ENCODE peak calls at places on chromosomes 16 and 17, in six cellular contexts. U is CD8-positive, alpha-beta memory T cell; N is gastrocnemius medialis; T is hepatic stellate cell; S is GM18507; I is pulmonary artery endothelial cell. V is an unnamed sample.

GRCh38 chr16:56384074-56384721 is 41.1 kb downstream of the AMFR start:
- DNase-seq in I (no peak), S (no peak), N (no peak), U (no peak), T (no peak), V (no peak)

GRCh38 chr16:89417352-89417751 is 73.0 kb downstream of the ANKRD11 start:
- DNase-seq in N (no peak), T (no peak), U (no peak), S (no peak), I (no peak), V (no peak)

GRCh38 chr16:2019500-2019899 is at the start of gene NPW:
- DNase-seq in U (no peak), I (no peak), S (no peak), N (no peak), T (no peak), V (no peak)

GRCh38 chr16:72313903-72314302 is 141.9 kb upstream of the PMFBP1 start:
- DNase-seq in U (no peak), T (no peak), I (no peak), S (no peak), N (no peak), V (no peak)

GRCh38 chr17:16129844-16130243 is 85.5 kb downstream of the NCOR1 start:
- DNase-seq in S (no peak), U (no peak), N (no peak), I (no peak), T (no peak), V (no peak)

GRCh38 chr16:2004795-2005517 is 4.7 kb downstream of the ZNF598 start:
- DNase-seq in N (no peak), U (no peak), S (no peak), I (no peak), T (no peak), V (no peak)

GRCh38 chr17:63290784-63291183 is 155.3 kb downstream of the CYB561 start:
- DNase-seq in S (no peak), I (no peak), T (no peak), U (no peak), N (no peak), V (no peak)

GRCh38 chr17:30368896-30369720 is 9.6 kb upstream of the CPD start:
- DNase-seq in I (no peak), T (no peak), S (no peak), U (no peak), N (no peak), V (no peak)

GRCh38 chr17:16283705-16284104 is 66.7 kb downstream of the PIGL start:
- DNase-seq in U (no peak), I (peak), T (no peak), S (no peak), N (no peak), V (no peak)

GRCh38 chr16:68416057-68417046 is 32.0 kb downstream of the SMPD3 start:
- DNase-seq in U (no peak), N (no peak), S (no peak), T (no peak), I (no peak), V (no peak)

GRCh38 chr17:77476920-77477805 is 336.4 kb downstream of the SEC14L1 start:
- DNase-seq in I (peak), U (no peak), T (peak), N (peak), S (no peak), V (peak)

GRCh38 chr17:37779554-37779953 is 34.7 kb upstream of the HNF1B start:
- DNase-seq in N (no peak), S (no peak), U (no peak), T (no peak), I (no peak), V (no peak)

GRCh38 chr17:77425791-77426641 is 285.2 kb downstream of the SEC14L1 start:
- DNase-seq in U (peak), N (no peak), T (peak), S (no peak), I (no peak), V (no peak)

GRCh38 chr17:57548421-57549385 is 196.4 kb downstream of the CCDC182 start:
- DNase-seq in U (no peak), T (no peak), I (no peak), N (no peak), S (no peak), V (no peak)

GRCh38 chr17:57899822-57900221 is 50.0 kb upstream of the MRPS23 start:
- DNase-seq in N (no peak), U (no peak), T (no peak), S (no peak), I (no peak), V (no peak)

GRCh38 chr17:32487460-32488176 is 825 bp downstream of the CDK5R1 start:
- DNase-seq in N (no peak), U (no peak), S (no peak), I (no peak), T (peak), V (no peak)

GRCh38 chr17:78997231-78997741 is 12.3 kb downstream of the CANT1 start:
- DNase-seq in T (no peak), I (no peak), S (no peak), N (no peak), U (no peak), V (peak)

GRCh38 chr17:64920026-64920418 is 744 bp upstream of the LRRC37A3 start:
- DNase-seq in N (no peak), U (no peak), T (no peak), S (no peak), I (no peak), V (no peak)

GRCh38 chr16:68885321-68885720 is 42.0 kb downstream of the TANGO6 start:
- DNase-seq in T (no peak), N (no peak), S (no peak), I (no peak), U (no peak), V (no peak)

GRCh38 chr16:65771707-65772106 is 594.8 kb upstream of the CDH5 start:
- DNase-seq in T (no peak), U (no peak), S (no peak), I (no peak), N (no peak), V (no peak)

GRCh38 chr17:49471089-49471683 is 23.9 kb upstream of the NGFR start:
- DNase-seq in N (no peak), U (no peak), I (no peak), S (no peak), T (no peak), V (no peak)

GRCh38 chr16:7182510-7183109 is 150.0 kb upstream of the RBFOX1 start:
- DNase-seq in S (no peak), I (no peak), T (no peak), N (no peak), U (no peak), V (no peak)

GRCh38 chr16:1081734-1082265 is 9.3 kb downstream of the SSTR5 start:
- DNase-seq in I (no peak), N (no peak), S (no peak), U (no peak), T (no peak), V (no peak)

GRCh38 chr17:37160940-37161339 is 212.2 kb downstream of the AATF start:
- DNase-seq in T (peak), S (no peak), U (no peak), I (peak), N (no peak), V (no peak)

GRCh38 chr17:12545877-12546513 is 119.7 kb upstream of the MYOCD start:
- DNase-seq in S (peak), N (no peak), I (no peak), U (no peak), T (peak), V (no peak)

GRCh38 chr17:76166906-76167305 is 25.9 kb upstream of the FOXJ1 start:
- DNase-seq in U (no peak), T (no peak), S (no peak), N (no peak), I (no peak), V (no peak)

GRCh38 chr17:19345067-19345460 is 17.5 kb downstream of the B9D1 start:
- DNase-seq in S (no peak), I (no peak), U (no peak), N (no peak), T (no peak), V (no peak)

GRCh38 chr17:292016-292415 is 60.6 kb downstream of the RPH3AL start:
- DNase-seq in U (no peak), I (no peak), N (no peak), S (no peak), T (no peak), V (peak)

GRCh38 chr16:85366031-85366763 is 246.9 kb upstream of the GSE1 start:
- DNase-seq in U (no peak), N (no peak), T (no peak), I (no peak), S (no peak), V (no peak)

GRCh38 chr17:61302911-61303310 is 96.7 kb upstream of the TBX2 start:
- DNase-seq in U (no peak), N (no peak), T (no peak), I (no peak), S (no peak), V (no peak)

GRCh38 chr17:38875477-38876080 is 5.7 kb downstream of the LASP1 start:
- DNase-seq in N (no peak), S (no peak), U (no peak), T (no peak), I (no peak), V (no peak)

GRCh38 chr16:84881702-84882521 is 62.1 kb downstream of the CRISPLD2 start:
- DNase-seq in U (no peak), N (no peak), I (no peak), S (no peak), T (peak), V (no peak)

GRCh38 chr17:969767-970387 is 9.7 kb downstream of the NXN start:
- DNase-seq in I (no peak), S (no peak), T (no peak), U (no peak), N (no peak), V (no peak)

GRCh38 chr17:67950945-67951344 is 45.3 kb downstream of the C17orf58 start:
- DNase-seq in T (no peak), N (no peak), U (no peak), I (no peak), S (no peak), V (no peak)

GRCh38 chr17:2695961-2696760 is 15.4 kb downstream of the CLUH start:
- DNase-seq in N (no peak), T (no peak), I (no peak), S (no peak), U (no peak), V (peak)

GRCh38 chr16:13014516-13014915 is 113.1 kb downstream of the SHISA9 start:
- DNase-seq in T (no peak), N (no peak), S (no peak), U (no peak), I (no peak), V (no peak)

GRCh38 chr17:9878361-9878760 is 26.7 kb downstream of the RCVRN start:
- DNase-seq in I (no peak), S (no peak), U (no peak), T (no peak), N (no peak), V (no peak)